ENCODE peak calls at places on chromosome 18, in eight cellular contexts. L, H, Z, S, F, D, E and M are unnamed samples.
A peak's percentile ranks its signal among the peaks of the same experiment; 100 is the strongest.

GRCh38 chr18:79503406-79503805 is 107.7 kb downstream of the NFATC1 start:
- DNase-seq in Z (no peak), H (no peak), D (no peak), S (peak; percentile 2), F (no peak), L (no peak), E (no peak), M (no peak)

GRCh38 chr18:23949863-23950262 is 64.7 kb upstream of the TTC39C start:
- DNase-seq in D (no peak), S (no peak), H (no peak), Z (no peak), F (no peak), E (no peak), L (no peak), M (no peak)

GRCh38 chr18:3046216-3046808 is 33.4 kb upstream of the LPIN2 start:
- DNase-seq in Z (no peak), E (no peak), L (no peak), D (no peak), S (no peak), H (no peak), F (no peak), M (no peak)

GRCh38 chr18:61589724-61590065 is 256.5 kb downstream of the CDH20 start:
- DNase-seq in D (no peak), Z (no peak), E (no peak), L (no peak), F (no peak), S (no peak), H (peak; percentile 86), M (no peak)

GRCh38 chr18:70046207-70046606 is 98.5 kb upstream of the CD226 start:
- DNase-seq in S (no peak), Z (no peak), E (no peak), F (no peak), D (no peak), H (no peak), L (no peak), M (no peak)

GRCh38 chr18:24089059-24089458 is 49.8 kb upstream of the CABYR start:
- DNase-seq in E (no peak), D (no peak), F (no peak), Z (no peak), H (peak; percentile 20), S (no peak), L (no peak), M (no peak)

GRCh38 chr18:44830551-44830950 is 149.9 kb downstream of the SETBP1 start:
- DNase-seq in E (no peak), Z (no peak), F (no peak), D (no peak), S (no peak), H (peak; percentile 3), L (no peak), M (no peak)

GRCh38 chr18:26532367-26533340 is 15.7 kb downstream of the KCTD1 start:
- DNase-seq in F (no peak), L (no peak), S (no peak), E (no peak), H (peak; percentile 46), Z (no peak), D (no peak), M (no peak)

GRCh38 chr18:51438797-51439350 is 241.4 kb upstream of the MEX3C start:
- DNase-seq in D (no peak), F (no peak), Z (no peak), H (no peak), E (no peak), S (no peak), L (no peak), M (no peak)

GRCh38 chr18:8745355-8746014 is 40.1 kb downstream of the MTCL1 start:
- DNase-seq in Z (no peak), F (no peak), E (no peak), S (no peak), D (no peak), H (peak; percentile 90), L (no peak), M (no peak)

GRCh38 chr18:74346206-74346605 is 30.6 kb downstream of the C18orf63 start:
- DNase-seq in S (no peak), L (no peak), D (no peak), E (no peak), Z (no peak), H (no peak), F (no peak), M (no peak)

GRCh38 chr18:27378396-27379094 is 193.4 kb upstream of the CHST9 start:
- DNase-seq in Z (no peak), H (no peak), D (no peak), E (peak; percentile 13), L (no peak), S (no peak), F (no peak), M (no peak)

GRCh38 chr18:29361843-29362242 is 1184.9 kb upstream of the CDH2 start:
- DNase-seq in F (no peak), E (no peak), H (no peak), S (no peak), D (no peak), Z (no peak), L (no peak), M (no peak)

DNA sequence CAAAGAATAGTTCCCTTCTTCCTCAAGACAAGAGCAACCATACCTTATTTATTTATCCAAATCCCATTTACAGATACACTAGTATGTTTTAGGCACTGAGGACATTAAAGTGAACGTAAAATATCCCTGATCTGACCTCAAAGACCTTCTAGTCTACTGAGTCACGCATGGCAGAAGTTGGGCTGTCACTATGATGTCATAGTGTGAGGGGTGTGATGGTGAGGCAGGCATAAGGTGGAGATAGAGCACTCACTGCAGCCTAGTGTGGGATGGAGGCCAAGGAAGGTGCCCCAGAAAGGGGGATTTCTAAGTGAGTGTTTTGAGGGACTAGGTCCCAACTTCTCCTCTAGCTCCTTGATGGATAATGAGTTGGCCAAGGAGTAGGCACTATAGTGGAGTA is 249.5 kb upstream of the SKOR2 start:
- DNase-seq in H (no peak), Z (no peak), E (no peak), D (no peak), L (no peak), F (no peak), S (no peak), M (no peak)
- H3K4me3 ChIP-seq in H (no peak overlapping the region), Z (no peak overlapping the region), E (no peak overlapping the region), D (no peak overlapping the region), L (no peak overlapping the region), F (no peak overlapping the region), S (no peak overlapping the region), M (no peak overlapping the region)

GRCh38 chr18:46104128-46104911 is at the start of gene HAUS1:
- DNase-seq in S (peak; percentile 95), D (peak; percentile 75), Z (no peak), L (peak; percentile 92), F (peak; percentile 94), H (peak; percentile 64), E (peak; percentile 91), M (peak; percentile 94)
- TF ChIP-seq POLR2A in S (peak; percentile 77), D (peak; percentile 66), Z (no peak), L (no peak), F (peak; percentile 32), H (no peak), E (peak; percentile 31), M (no peak)

GRCh38 chr18:76212958-76213357 is 282.1 kb downstream of the ZNF516 start:
- DNase-seq in Z (no peak), H (no peak), L (no peak), S (no peak), F (no peak), D (no peak), E (no peak), M (no peak)
- H3K4me3 ChIP-seq in Z (no peak overlapping the region), H (no peak overlapping the region), L (no peak overlapping the region), S (no peak overlapping the region), F (no peak overlapping the region), D (no peak overlapping the region), E (no peak overlapping the region), M (no peak overlapping the region)

GRCh38 chr18:46283268-46283667 is 179.1 kb downstream of the HAUS1 start:
- DNase-seq in F (no peak), Z (no peak), D (no peak), H (peak; percentile 10), E (no peak), L (no peak), S (no peak), M (no peak)
- TF ChIP-seq POLR2A in F (no peak), Z (no peak), D (no peak), H (no peak), E (no peak), L (no peak), S (no peak), M (no peak)

GRCh38 chr18:22223263-22223960 is 54.0 kb downstream of the GATA6 start:
- DNase-seq in E (peak; percentile 56), H (peak; percentile 95), L (peak; percentile 82), F (peak; percentile 56), Z (no peak), D (peak; percentile 69), S (peak; percentile 87), M (peak; percentile 80)
- H3K4me3 ChIP-seq in E (no peak overlapping the region), H (no peak overlapping the region), L (no peak overlapping the region), F (no peak overlapping the region), Z (no peak overlapping the region), D (no peak overlapping the region), S (no peak overlapping the region), M (no peak overlapping the region)

DNA sequence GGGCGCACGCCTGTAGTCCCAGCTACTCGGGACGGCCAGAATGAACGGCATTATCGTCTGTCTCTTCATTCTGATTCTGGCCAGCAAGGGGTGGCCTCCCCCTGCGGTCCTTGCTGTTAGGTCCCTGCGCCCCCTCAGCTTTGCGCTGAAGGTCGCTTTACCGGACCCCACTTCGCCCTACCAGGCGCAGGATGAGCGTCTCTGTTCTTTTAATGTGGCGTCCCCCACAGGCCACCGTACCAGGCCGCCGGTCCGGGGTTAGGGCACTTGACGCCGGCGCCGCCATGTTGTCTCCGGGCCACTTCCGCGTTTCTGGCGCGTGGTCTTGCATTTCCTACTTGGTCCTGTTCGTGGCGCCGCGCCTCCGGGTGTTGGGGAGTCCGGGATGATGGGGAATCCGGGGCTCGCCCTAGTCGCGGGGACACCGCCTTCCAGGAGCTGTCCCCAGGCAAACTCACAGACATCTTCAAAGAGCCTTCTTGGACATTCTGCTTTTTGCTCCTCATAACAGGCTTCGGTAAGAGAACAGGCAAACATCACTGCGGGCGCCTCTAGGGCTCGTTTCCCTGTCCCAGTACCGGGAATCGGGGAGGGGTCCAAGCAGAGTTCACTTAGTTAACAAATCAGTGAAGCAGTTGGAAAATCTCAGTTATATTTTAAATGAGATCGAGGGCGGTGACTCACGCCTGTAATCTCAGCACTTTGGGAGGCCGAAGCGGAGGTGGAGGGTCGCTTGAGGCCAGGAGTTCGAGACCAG is 8.5 kb upstream of the NARS1 start:
- DNase-seq in D (peak; percentile 89), L (peak; percentile 97), S (peak; percentile 98), E (peak; percentile 95), Z (peak; percentile 97), F (peak; percentile 97), H (peak; percentile 93), M (peak; percentile 98)
- TF ChIP-seq POLR2A in D (peak; percentile 63), L (no peak), S (no peak), E (peak; percentile 12), Z (no peak), F (no peak), H (peak; percentile 79), M (no peak)

GRCh38 chr18:5970032-5970431 is 74.7 kb upstream of the TMEM200C start:
- DNase-seq in S (peak; percentile 18), H (no peak), D (no peak), F (no peak), Z (no peak), E (no peak), L (no peak), M (no peak)
- H3K4me3 ChIP-seq in S (no peak overlapping the region), H (no peak overlapping the region), D (no peak overlapping the region), F (no peak overlapping the region), Z (no peak overlapping the region), E (no peak overlapping the region), L (no peak overlapping the region), M (no peak overlapping the region)